ENCODE peak calls at places on chromosomes 11 and 22, in six cellular contexts. One of them, this sample, is unnamed.

GRCh38 chr11:128574576-128575011 is 12.8 kb downstream of the ETS1 start:
- DNase-seq in suprapubic skin: no peak
- DNase-seq in heart left ventricle: no peak
- DNase-seq in A549: no peak
- DNase-seq in IMR-90: peak; percentile 72
- DNase-seq in GM12892: no peak
- DNase-seq in this sample: no peak

GRCh38 chr22:48357961-48358360 is 1469.7 kb downstream of the BRD1 start:
- DNase-seq in A549: no peak
- DNase-seq in IMR-90: no peak
- DNase-seq in suprapubic skin: no peak
- DNase-seq in heart left ventricle: no peak
- DNase-seq in GM12892: no peak
- DNase-seq in this sample: no peak

GRCh38 chr22:31461699-31462098 is 27.9 kb downstream of the EIF4ENIF1 start:
- DNase-seq in A549: no peak
- DNase-seq in IMR-90: no peak
- DNase-seq in heart left ventricle: no peak
- DNase-seq in GM12892: no peak
- DNase-seq in suprapubic skin: no peak
- DNase-seq in this sample: no peak

GRCh38 chr11:13896175-13896989 is 66.1 kb upstream of the SPON1 start:
- DNase-seq in A549: no peak
- DNase-seq in heart left ventricle: no peak
- DNase-seq in GM12892: no peak
- DNase-seq in suprapubic skin: no peak
- DNase-seq in IMR-90: no peak
- DNase-seq in this sample: no peak

GRCh38 chr22:46090051-46090591 is 60.2 kb upstream of the PPARA start:
- DNase-seq in suprapubic skin: peak; percentile 81
- DNase-seq in A549: no peak
- DNase-seq in heart left ventricle: peak; percentile 51
- DNase-seq in IMR-90: no peak
- DNase-seq in GM12892: no peak
- DNase-seq in this sample: no peak

GRCh38 chr22:30712094-30712493 is 17.4 kb downstream of the OSBP2 start:
- DNase-seq in GM12892: no peak
- DNase-seq in heart left ventricle: no peak
- DNase-seq in IMR-90: no peak
- DNase-seq in suprapubic skin: no peak
- DNase-seq in A549: no peak
- DNase-seq in this sample: no peak

GRCh38 chr22:37109242-37109917 is at the start of gene TMPRSS6:
- DNase-seq in A549: no peak
- DNase-seq in suprapubic skin: no peak
- DNase-seq in heart left ventricle: no peak
- DNase-seq in IMR-90: no peak
- DNase-seq in GM12892: no peak
- DNase-seq in this sample: no peak

GRCh38 chr11:93123351-93123898 is 74.4 kb downstream of the SLC36A4 start:
- DNase-seq in IMR-90: peak; percentile 54
- DNase-seq in heart left ventricle: peak; percentile 67
- DNase-seq in A549: no peak
- DNase-seq in GM12892: no peak
- DNase-seq in suprapubic skin: no peak
- DNase-seq in this sample: peak; percentile 8

GRCh38 chr11:559020-559620 is 1.4 kb downstream of the LMNTD2 start:
- DNase-seq in heart left ventricle: no peak
- DNase-seq in GM12892: no peak
- DNase-seq in IMR-90: no peak
- DNase-seq in A549: no peak
- DNase-seq in suprapubic skin: no peak
- DNase-seq in this sample: no peak

GRCh38 chr11:559712-560304 is 730 bp downstream of the LMNTD2 start:
- DNase-seq in A549: no peak
- DNase-seq in heart left ventricle: no peak
- DNase-seq in suprapubic skin: no peak
- DNase-seq in IMR-90: no peak
- DNase-seq in GM12892: no peak
- DNase-seq in this sample: no peak

GRCh38 chr11:561148-562003 is 606 bp downstream of the RASSF7 start:
- DNase-seq in A549: peak; percentile 78
- DNase-seq in suprapubic skin: no peak
- DNase-seq in heart left ventricle: no peak
- DNase-seq in IMR-90: no peak
- DNase-seq in GM12892: no peak
- DNase-seq in this sample: peak; percentile 50

GRCh38 chr11:562046-562645 is 1.4 kb downstream of the RASSF7 start:
- DNase-seq in A549: no peak
- DNase-seq in IMR-90: no peak
- DNase-seq in GM12892: no peak
- DNase-seq in suprapubic skin: no peak
- DNase-seq in heart left ventricle: no peak
- DNase-seq in this sample: no peak

DNA sequence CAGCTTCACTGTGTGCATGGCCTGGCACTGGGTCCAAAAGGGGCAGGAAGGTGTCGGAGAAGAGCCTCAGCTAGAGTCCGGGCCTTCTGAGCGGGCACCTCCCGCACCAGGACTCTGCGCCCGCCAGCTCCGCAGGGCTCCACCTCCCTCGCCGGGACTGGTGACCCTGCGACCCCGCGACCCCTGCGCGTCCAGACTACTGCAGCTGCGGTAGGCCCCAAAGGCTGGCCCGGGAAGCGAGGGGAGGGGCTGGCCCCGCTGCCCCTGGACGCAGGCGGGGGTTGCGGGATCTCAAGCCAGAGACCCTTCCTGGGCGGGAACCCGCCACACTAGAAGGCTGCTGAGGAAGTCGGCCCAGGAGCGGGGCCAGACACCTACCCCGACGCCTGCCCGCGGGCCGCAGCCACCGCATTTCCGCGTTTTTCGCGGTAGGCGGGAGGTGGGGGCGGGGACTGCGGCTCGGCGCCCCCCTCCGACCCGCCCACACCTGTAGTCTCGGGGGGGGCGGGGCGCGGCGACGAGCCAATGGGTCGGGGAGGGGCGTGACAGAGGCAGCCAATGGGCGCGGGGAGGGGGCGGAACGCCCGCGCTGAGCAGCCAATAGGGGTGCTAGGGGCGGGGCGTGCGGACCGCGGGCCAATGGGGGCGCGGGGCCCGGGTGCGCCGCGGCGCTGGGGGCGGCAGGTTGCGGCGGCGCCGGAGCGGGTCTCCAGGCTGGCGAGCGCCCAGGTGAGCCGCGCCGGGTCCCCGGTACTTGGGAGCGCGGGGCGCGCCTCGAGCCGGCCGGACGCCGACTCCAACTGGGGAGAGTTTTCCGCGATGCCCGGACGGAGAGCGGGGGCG is at the start of the genes LMNTD2 and RASSF7:
- DNase-seq in IMR-90: peak; percentile 70
- DNase-seq in suprapubic skin: peak; percentile 92
- DNase-seq in heart left ventricle: peak; percentile 93
- DNase-seq in GM12892: peak; percentile 100
- DNase-seq in A549: peak; percentile 95
- DNase-seq in this sample: peak; percentile 90
- TF ChIP-seq POLR2A in IMR-90: no peak
- TF ChIP-seq POLR2A in suprapubic skin: peak; percentile 8
- TF ChIP-seq POLR2A in heart left ventricle: peak; percentile 47
- TF ChIP-seq POLR2A in GM12892: peak; percentile 20
- TF ChIP-seq POLR2A in A549: peak; percentile 69
- TF ChIP-seq POLR2A in this sample: peak; percentile 39

GRCh38 chr11:65979261-65979759 is 17.8 kb downstream of the SART1 start:
- DNase-seq in GM12892: no peak
- DNase-seq in A549: no peak
- DNase-seq in IMR-90: no peak
- DNase-seq in suprapubic skin: no peak
- DNase-seq in heart left ventricle: no peak
- DNase-seq in this sample: no peak

GRCh38 chr11:65976216-65977176 is 15.0 kb downstream of the SART1 start:
- DNase-seq in suprapubic skin: no peak
- DNase-seq in heart left ventricle: no peak
- DNase-seq in IMR-90: no peak
- DNase-seq in GM12892: no peak
- DNase-seq in A549: no peak
- DNase-seq in this sample: no peak

GRCh38 chr11:65977621-65978390 is 16.3 kb downstream of the SART1 start:
- DNase-seq in IMR-90: no peak
- DNase-seq in GM12892: no peak
- DNase-seq in suprapubic skin: no peak
- DNase-seq in heart left ventricle: no peak
- DNase-seq in A549: no peak
- DNase-seq in this sample: no peak

GRCh38 chr11:65981101-65981740 is 19.7 kb downstream of the SART1 start:
- DNase-seq in GM12892: no peak
- DNase-seq in IMR-90: no peak
- DNase-seq in A549: no peak
- DNase-seq in suprapubic skin: no peak
- DNase-seq in heart left ventricle: no peak
- DNase-seq in this sample: no peak

GRCh38 chr11:65978391-65979238 is 17.1 kb downstream of the SART1 start:
- DNase-seq in GM12892: no peak
- DNase-seq in A549: no peak
- DNase-seq in IMR-90: no peak
- DNase-seq in suprapubic skin: no peak
- DNase-seq in heart left ventricle: no peak
- DNase-seq in this sample: no peak
- TF ChIP-seq POLR2A in GM12892: no peak
- TF ChIP-seq POLR2A in A549: no peak
- TF ChIP-seq POLR2A in IMR-90: no peak
- TF ChIP-seq POLR2A in suprapubic skin: no peak
- TF ChIP-seq POLR2A in heart left ventricle: no peak
- TF ChIP-seq POLR2A in this sample: no peak

GRCh38 chr11:67282876-67283371 is 6.2 kb upstream of the ANKRD13D start:
- DNase-seq in A549: no peak
- DNase-seq in heart left ventricle: peak; percentile 7
- DNase-seq in IMR-90: no peak
- DNase-seq in suprapubic skin: peak; percentile 58
- DNase-seq in GM12892: no peak
- DNase-seq in this sample: no peak
- TF ChIP-seq POLR2A in A549: no peak
- TF ChIP-seq POLR2A in heart left ventricle: no peak
- TF ChIP-seq POLR2A in IMR-90: no peak
- TF ChIP-seq POLR2A in suprapubic skin: no peak
- TF ChIP-seq POLR2A in GM12892: no peak
- TF ChIP-seq POLR2A in this sample: no peak

GRCh38 chr11:592918-593317 is 16.6 kb downstream of the PHRF1 start:
- DNase-seq in heart left ventricle: no peak
- DNase-seq in suprapubic skin: no peak
- DNase-seq in IMR-90: no peak
- DNase-seq in A549: no peak
- DNase-seq in GM12892: no peak
- DNase-seq in this sample: no peak

GRCh38 chr11:597166-597725 is 18.5 kb downstream of the IRF7 start:
- DNase-seq in IMR-90: no peak
- DNase-seq in suprapubic skin: no peak
- DNase-seq in heart left ventricle: no peak
- DNase-seq in A549: no peak
- DNase-seq in GM12892: no peak
- DNase-seq in this sample: no peak

GRCh38 chr11:593347-593746 is 17.1 kb downstream of the PHRF1 start:
- DNase-seq in heart left ventricle: no peak
- DNase-seq in GM12892: no peak
- DNase-seq in A549: no peak
- DNase-seq in IMR-90: no peak
- DNase-seq in suprapubic skin: no peak
- DNase-seq in this sample: no peak

GRCh38 chr11:596374-596773 is 19.4 kb downstream of the IRF7 start:
- DNase-seq in IMR-90: no peak
- DNase-seq in heart left ventricle: no peak
- DNase-seq in A549: no peak
- DNase-seq in GM12892: no peak
- DNase-seq in suprapubic skin: no peak
- DNase-seq in this sample: no peak

DNA sequence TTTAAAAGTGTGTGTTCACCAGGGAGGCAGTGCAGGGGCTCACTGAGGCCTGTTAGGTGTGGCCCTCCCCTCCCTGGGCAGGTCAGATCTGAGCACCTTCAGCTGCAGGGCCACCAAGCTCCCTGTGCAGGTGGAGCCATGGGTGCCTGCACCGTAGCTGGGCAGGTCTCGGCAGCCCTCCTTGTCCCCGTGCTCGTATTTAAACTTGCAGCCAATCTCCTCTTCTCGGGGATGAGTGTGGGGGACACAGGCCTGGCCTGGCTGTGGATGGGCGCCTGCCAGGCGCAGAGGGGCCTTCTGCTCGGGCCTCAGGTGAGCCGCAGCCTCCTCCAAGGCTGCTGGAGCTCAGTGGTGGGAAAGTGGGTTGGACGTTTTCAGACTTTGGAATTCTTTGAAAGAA is 19.1 kb downstream of the PHRF1 start:
- DNase-seq in IMR-90: no peak
- DNase-seq in heart left ventricle: no peak
- DNase-seq in GM12892: no peak
- DNase-seq in A549: no peak
- DNase-seq in suprapubic skin: no peak
- DNase-seq in this sample: no peak
- TF ChIP-seq POLR2A in IMR-90: no peak
- TF ChIP-seq POLR2A in heart left ventricle: no peak
- TF ChIP-seq POLR2A in GM12892: no peak
- TF ChIP-seq POLR2A in A549: no peak
- TF ChIP-seq POLR2A in suprapubic skin: no peak
- TF ChIP-seq POLR2A in this sample: no peak

DNA sequence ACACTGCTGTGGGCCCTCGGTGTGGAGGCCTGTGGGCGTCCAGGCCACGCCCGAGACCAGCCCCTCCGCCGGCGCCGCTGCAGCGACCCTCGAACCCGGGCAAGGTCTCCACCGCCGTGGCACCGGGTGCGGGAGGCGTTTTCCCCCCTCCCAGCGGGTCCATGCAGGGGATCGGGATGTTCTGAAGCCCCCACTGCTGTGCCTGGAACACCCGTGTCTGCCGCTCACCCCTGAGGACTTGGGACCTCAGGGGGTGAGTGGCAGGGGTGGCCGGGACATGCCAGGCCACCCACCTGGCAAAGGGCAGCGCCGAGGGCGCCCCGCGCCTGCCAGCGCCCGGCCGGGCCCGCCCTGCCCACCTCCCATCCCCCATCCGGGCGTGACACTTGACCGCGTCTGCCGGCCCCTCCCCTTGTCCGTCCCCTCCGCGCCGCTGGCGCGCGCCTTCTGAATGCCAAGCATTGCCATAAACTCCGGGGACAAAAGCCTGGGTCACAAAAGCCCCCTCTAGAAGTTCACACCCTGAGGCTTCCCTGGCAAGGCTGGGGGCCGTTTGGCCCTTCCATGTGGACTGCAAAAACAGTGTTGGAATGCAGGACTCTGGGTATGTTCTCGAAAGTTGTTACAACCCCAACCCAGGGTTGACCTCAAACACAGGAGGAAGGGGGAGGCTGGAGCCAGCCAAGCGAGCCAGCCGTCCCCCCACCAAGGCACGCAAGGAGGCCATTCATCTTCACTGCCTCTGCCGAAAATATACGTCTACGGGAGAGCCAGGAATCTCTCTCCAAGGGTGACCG is 819 bp upstream of the KCNQ1OT1 start:
- DNase-seq in IMR-90: no peak
- DNase-seq in suprapubic skin: peak; percentile 75
- DNase-seq in A549: peak; percentile 57
- DNase-seq in GM12892: no peak
- DNase-seq in heart left ventricle: peak; percentile 67
- DNase-seq in this sample: peak; percentile 67
- TF ChIP-seq POLR2A in IMR-90: no peak
- TF ChIP-seq POLR2A in suprapubic skin: no peak
- TF ChIP-seq POLR2A in A549: no peak
- TF ChIP-seq POLR2A in GM12892: no peak
- TF ChIP-seq POLR2A in heart left ventricle: no peak
- TF ChIP-seq POLR2A in this sample: peak; percentile 40